ENCODE peak calls at places on chromosomes 6 and 20, in four cellular contexts. N, H, F and U are unnamed samples.

GRCh38 chr6:100554228-100554627 is 89.5 kb upstream of the SIM1 start:
- DNase-seq in N (no peak), H (no peak), F (no peak), U (no peak)

GRCh38 chr6:44856495-44856878 is 469.0 kb downstream of the CDC5L start:
- DNase-seq in N (no peak), H (no peak), F (no peak), U (no peak)

GRCh38 chr6:2576499-2576898 is 174.2 kb downstream of the MYLK4 start:
- DNase-seq in H (no peak), F (no peak), N (no peak), U (no peak)

GRCh38 chr6:54194067-54194466 is 82.8 kb downstream of the MLIP start:
- DNase-seq in N (no peak), H (no peak), F (no peak), U (no peak)

GRCh38 chr6:5898563-5898962 is 108.2 kb downstream of the NRN1 start:
- DNase-seq in H (no peak), N (no peak), F (no peak), U (no peak)

GRCh38 chr6:2480267-2480966 is 235.0 kb upstream of the GMDS start:
- DNase-seq in F (no peak), H (no peak), N (no peak), U (no peak)

GRCh38 chr20:36499723-36500501 is 41.4 kb upstream of the MYL9 start:
- DNase-seq in F (no peak), N (no peak), H (no peak), U (no peak)

GRCh38 chr6:88166493-88166900 is 350 bp upstream of the CNR1 start:
- DNase-seq in H (no peak), F (no peak), N (no peak), U (peak; percentile 77)

GRCh38 chr6:139439278-139439813 is 64.9 kb upstream of the CITED2 start:
- DNase-seq in H (no peak), N (no peak), F (no peak), U (no peak)

GRCh38 chr6:16130437-16130891 is 1.6 kb downstream of the MYLIP start:
- DNase-seq in F (peak; percentile 10), H (no peak), N (peak; percentile 45), U (no peak)

GRCh38 chr6:124223596-124223995 is 419.9 kb downstream of the NKAIN2 start:
- DNase-seq in N (no peak), F (no peak), H (no peak), U (no peak)

GRCh38 chr20:8994045-8994444 is 74.8 kb upstream of the PLCB4 start:
- DNase-seq in N (no peak), F (no peak), H (no peak), U (no peak)

GRCh38 chr6:143872211-143872610 is 7.9 kb downstream of the ZC2HC1B start:
- DNase-seq in F (no peak), N (no peak), H (peak; percentile 13), U (peak; percentile 20)

GRCh38 chr6:135183532-135184440 is 2.7 kb downstream of the MYB start:
- DNase-seq in N (peak; percentile 84), F (peak; percentile 80), H (peak; percentile 91), U (peak; percentile 72)

GRCh38 chr6:138109042-138109997 is 2.1 kb upstream of the PERP start:
- DNase-seq in N (peak; percentile 87), H (peak; percentile 29), F (peak; percentile 48), U (peak; percentile 76)

GRCh38 chr6:121592955-121593665 is 157.7 kb downstream of the GJA1 start:
- DNase-seq in N (no peak), F (no peak), H (no peak), U (no peak)

GRCh38 chr6:148653138-148653776 is 93.6 kb upstream of the UST start:
- DNase-seq in N (no peak), F (peak; percentile 51), H (no peak), U (no peak)

GRCh38 chr20:62918137-62918536 is 8.2 kb downstream of the DIDO1 start:
- DNase-seq in H (no peak), N (no peak), F (no peak), U (no peak)

GRCh38 chr20:62920039-62920645 is 6.2 kb downstream of the DIDO1 start:
- DNase-seq in H (no peak), F (no peak), N (no peak), U (no peak)

GRCh38 chr20:62918830-62919229 is 7.5 kb downstream of the DIDO1 start:
- DNase-seq in N (no peak), H (no peak), F (no peak), U (no peak)

GRCh38 chr20:62916703-62917476 is 9.4 kb downstream of the DIDO1 start:
- DNase-seq in N (no peak), H (no peak), F (no peak), U (no peak)

DNA sequence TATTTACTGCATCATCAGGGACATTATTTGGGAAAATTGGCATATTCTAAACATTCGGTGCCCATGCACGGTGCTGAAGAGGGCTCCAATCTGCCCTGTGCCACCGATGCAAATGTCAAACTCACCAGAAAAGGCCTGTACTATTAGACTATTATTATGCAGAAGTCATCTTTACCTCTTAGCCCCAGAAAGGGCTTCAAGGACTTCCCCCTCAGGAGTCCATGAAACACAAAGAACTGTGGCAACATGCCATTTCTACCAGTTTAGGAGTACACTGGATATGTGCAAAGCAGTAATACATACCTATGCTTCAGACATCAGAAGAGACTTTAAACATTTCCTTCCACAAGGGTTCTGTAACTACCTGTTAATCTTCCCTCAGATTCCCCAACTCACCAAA is 8.6 kb downstream of the DIDO1 start:
- DNase-seq in N (no peak), F (no peak), H (no peak), U (no peak)
- TF ChIP-seq CTCF in N (no peak), F (no peak), H (no peak), U (no peak)

GRCh38 chr6:29792123-29793035 is 35.2 kb upstream of the HLA-G start:
- DNase-seq in F (peak; percentile 40), H (no peak), N (peak; percentile 58), U (peak; percentile 66)
- TF ChIP-seq CTCF in F (peak; percentile 48), H (peak; percentile 19), N (peak; percentile 49), U (peak; percentile 10)

DNA sequence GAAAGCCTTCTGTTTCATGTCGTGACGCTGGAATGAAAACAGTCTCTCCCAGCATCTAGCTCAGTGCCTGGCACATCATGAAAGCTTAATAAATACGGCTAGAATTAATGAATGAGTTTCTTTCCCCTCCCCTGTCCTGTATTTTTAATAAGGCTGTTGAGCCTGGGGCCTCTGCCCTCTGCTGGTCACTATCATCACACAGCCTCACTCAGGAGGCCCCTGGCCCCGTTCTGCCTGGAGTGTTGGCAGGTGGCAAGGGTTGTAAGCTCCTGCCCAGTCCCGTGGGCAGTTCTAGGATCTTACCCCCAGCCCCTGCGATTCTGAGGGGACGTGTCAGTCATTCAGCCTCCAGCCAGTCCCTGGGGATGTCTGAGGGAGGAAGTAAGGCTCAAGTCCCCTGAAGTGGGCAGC is 41.4 kb downstream of the PHACTR3 start:
- DNase-seq in H (no peak), N (no peak), F (no peak), U (no peak)
- TF ChIP-seq CTCF in H (peak; percentile 12), N (no peak), F (no peak), U (no peak)

GRCh38 chr20:59515906-59516209 is 88.5 kb upstream of the PHACTR3 start:
- DNase-seq in F (no peak), N (no peak), H (no peak), U (no peak)
- TF ChIP-seq CTCF in F (no peak), N (no peak), H (no peak), U (no peak)

GRCh38 chr6:119979862-119980261 is 630.3 kb upstream of the MAN1A1 start:
- DNase-seq in N (no peak), F (peak; percentile 40), H (no peak), U (no peak)

GRCh38 chr6:119974430-119975159 is 625.0 kb upstream of the MAN1A1 start:
- DNase-seq in H (no peak), N (peak; percentile 12), F (no peak), U (no peak)

GRCh38 chr6:119980802-119981201 is 631.2 kb upstream of the MAN1A1 start:
- DNase-seq in H (no peak), F (no peak), N (no peak), U (no peak)

DNA sequence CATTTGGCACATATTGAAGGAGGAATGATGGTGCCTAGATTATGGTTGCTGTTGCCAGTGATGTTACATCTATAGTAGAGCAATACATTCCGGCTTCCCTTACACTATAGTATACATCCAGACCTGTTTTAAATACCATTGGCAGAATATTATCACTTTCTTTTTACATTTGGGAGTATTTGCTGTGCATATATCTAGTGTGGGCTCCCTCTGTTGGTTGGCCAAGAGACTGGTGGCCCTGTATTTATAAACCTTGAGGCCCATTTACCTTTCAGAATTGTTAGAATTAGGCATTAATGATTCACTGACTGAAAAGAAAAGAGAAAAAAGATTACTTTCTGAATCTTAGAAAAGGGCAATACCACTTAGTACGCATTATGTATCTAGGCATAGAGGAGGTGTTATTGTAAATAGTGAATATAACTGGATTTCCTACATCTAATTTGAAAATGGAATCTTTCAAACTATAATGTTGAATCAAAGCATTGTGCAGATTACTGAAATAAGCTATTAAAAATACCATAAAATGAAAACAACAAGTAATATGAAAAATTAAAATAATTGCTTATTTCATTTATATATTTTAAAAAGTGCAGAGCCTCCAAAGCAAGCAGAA is 628.8 kb upstream of the MAN1A1 start:
- DNase-seq in H (no peak), F (peak; percentile 32), N (no peak), U (peak; percentile 4)
- TF ChIP-seq CTCF in H (peak; percentile 45), F (peak; percentile 66), N (peak; percentile 30), U (peak; percentile 11)

DNA sequence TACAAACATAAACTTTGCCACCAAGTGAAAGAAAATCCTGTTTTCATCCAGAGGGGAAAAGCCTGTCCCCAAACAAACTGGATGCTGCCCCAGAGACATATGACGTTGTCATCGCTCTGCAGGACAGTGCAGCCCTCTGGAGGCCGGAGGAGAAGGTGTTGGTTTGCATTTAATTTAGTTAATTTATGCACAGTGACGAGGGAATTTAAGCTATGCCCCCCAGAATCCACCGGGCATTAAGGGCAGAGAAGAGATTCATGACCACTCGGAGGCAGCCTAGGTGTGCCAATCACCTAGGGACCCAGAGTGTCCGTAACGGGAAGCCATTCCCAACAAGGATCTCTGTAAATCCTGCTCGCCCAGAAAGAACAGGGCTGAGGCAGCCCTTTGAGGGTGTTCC is 45.1 kb downstream of the NINL start:
- DNase-seq in F (peak; percentile 65), N (no peak), H (peak; percentile 52), U (no peak)
- TF ChIP-seq CTCF in F (peak; percentile 54), N (peak; percentile 41), H (peak; percentile 56), U (no peak)

GRCh38 chr6:146770965-146771735 is 172.4 kb downstream of the ADGB start:
- DNase-seq in H (no peak), N (peak; percentile 14), F (no peak), U (no peak)

GRCh38 chr6:146770275-146770964 is 171.6 kb downstream of the ADGB start:
- DNase-seq in F (no peak), N (no peak), H (no peak), U (no peak)

DNA sequence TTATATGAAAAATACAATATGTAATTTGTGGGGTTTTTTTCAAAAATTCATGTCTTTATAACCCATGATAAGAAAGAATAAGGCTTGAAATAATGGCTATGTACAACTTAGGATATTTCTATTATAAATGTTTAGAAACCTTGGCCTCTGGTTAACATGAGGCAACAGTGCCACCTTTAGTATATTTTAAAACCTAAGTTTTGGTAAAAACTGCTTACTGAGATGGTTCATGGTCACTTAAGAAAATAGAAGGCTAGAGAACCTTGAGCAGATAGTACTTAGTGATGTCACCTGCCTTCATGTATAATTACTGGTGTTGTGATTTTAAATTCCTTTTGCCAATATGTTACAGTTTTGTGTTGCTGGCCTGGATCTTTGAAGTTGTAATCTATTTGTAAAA is 176.5 kb downstream of the ADGB start:
- DNase-seq in N (no peak), F (no peak), H (no peak), U (no peak)
- TF ChIP-seq CTCF in N (no peak), F (peak; percentile 14), H (no peak), U (no peak)

GRCh38 chr6:292506-293184 is 358 bp downstream of the DUSP22 start:
- DNase-seq in F (peak; percentile 72), N (peak; percentile 89), H (peak; percentile 95), U (peak; percentile 93)
- TF ChIP-seq CTCF in F (no peak), N (no peak), H (no peak), U (no peak)